ENCODE peak calls at places on chromosomes 5 and 9, in ten cellular contexts. Y, Z, P, A, W, B, X, F, K and L are unnamed samples.
A peak's percentile ranks its signal among the peaks of the same experiment; 100 is the strongest.

GRCh38 chr5:23507278-23507685 is at the start of gene PRDM9:
- DNase-seq in W (no peak), Z (no peak), K (no peak), F (no peak), X (no peak), B (no peak), A (peak; percentile 5), P (peak; percentile 80), Y (no peak), L (no peak)

GRCh38 chr9:38141751-38142150 is 72.7 kb upstream of the SHB start:
- DNase-seq in P (peak; percentile 69), A (no peak), B (no peak), F (peak; percentile 53), W (no peak), X (no peak), Z (no peak), K (no peak), Y (no peak), L (no peak)

GRCh38 chr5:133382661-133383579 is 229.4 kb downstream of the FSTL4 start:
- DNase-seq in P (no peak), K (no peak), F (no peak), X (no peak), Z (peak; percentile 79), A (no peak), B (no peak), W (no peak), Y (no peak), L (no peak)

GRCh38 chr5:146716636-146717035 is 161.9 kb downstream of the PPP2R2B start:
- DNase-seq in Y (no peak), W (no peak), Z (no peak), B (no peak), X (no peak), F (no peak), A (no peak), K (no peak), P (peak; percentile 17), L (no peak)

GRCh38 chr5:172399336-172399735 is 55.0 kb downstream of the SH3PXD2B start:
- DNase-seq in A (no peak), P (no peak), Y (no peak), W (no peak), F (no peak), X (no peak), Z (no peak), K (no peak), B (no peak), L (no peak)

GRCh38 chr5:17005087-17005828 is 69.2 kb upstream of the MYO10 start:
- DNase-seq in A (no peak), K (peak; percentile 34), Y (no peak), X (no peak), W (no peak), P (no peak), Z (no peak), B (no peak), F (no peak), L (no peak)

GRCh38 chr5:133048993-133049725 is 2.7 kb upstream of the HSPA4 start:
- DNase-seq in K (no peak), A (no peak), P (peak; percentile 24), Y (no peak), F (no peak), W (no peak), Z (no peak), B (no peak), X (no peak), L (no peak)

GRCh38 chr5:100896054-100896453 is 7.0 kb downstream of the ST8SIA4 start:
- DNase-seq in F (no peak), B (no peak), Y (no peak), Z (no peak), W (no peak), P (no peak), X (no peak), A (no peak), K (no peak), L (no peak)

GRCh38 chr5:134462761-134463160 is 51.1 kb upstream of the CDKN2AIPNL start:
- DNase-seq in Y (no peak), B (no peak), F (no peak), P (no peak), K (peak; percentile 28), Z (peak; percentile 53), W (no peak), X (no peak), A (no peak), L (no peak)
- TF ChIP-seq CTCF in Y (no peak), B (no peak), F (peak; percentile 17), P (no peak), K (peak; percentile 16), Z (no peak), W (no peak), X (no peak), A (no peak), L (no peak)

DNA sequence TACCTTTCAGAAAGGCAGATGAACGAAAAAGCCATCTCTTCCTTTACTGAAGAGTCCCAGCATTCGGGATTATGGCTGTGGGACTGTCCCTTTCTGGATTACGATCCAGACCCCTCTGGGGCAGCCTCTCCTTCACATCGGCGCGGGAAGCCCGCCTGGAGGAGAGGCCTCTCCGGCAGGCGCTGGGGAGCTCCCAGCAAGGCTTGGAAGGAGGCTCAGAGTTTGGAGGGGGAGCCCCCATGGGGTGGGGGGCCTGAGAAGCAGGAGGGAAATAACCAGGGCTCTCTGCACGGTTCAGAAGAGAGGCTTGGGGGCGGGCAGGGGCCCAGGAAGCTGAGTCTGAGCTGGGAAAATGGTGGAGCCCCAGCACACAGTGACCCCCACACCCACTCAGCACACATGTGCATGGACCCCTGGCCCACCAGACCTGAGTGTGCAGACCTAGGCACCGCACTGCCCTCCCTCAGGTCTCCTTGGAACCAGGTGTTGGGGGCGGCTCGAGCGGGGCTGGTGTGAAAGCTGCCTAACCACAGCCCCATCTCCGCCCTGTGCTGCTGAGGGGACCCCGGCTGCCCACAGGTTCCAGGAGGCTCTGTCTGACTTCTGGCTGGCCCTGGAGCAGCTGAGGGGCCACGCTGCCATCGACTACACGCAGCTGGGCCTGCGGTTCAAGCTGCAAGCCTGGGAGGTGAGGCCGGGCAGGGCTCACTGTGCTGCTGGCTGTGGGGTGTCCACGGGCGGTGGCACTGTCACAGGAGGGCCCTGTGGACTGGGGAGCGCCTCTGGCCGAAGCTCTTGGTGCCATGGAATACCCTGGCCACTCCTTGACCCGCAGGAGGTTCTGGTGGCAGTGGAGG is 4.5 kb downstream of the NOXA1 start:
- DNase-seq in Z (no peak), P (no peak), W (no peak), Y (no peak), F (no peak), B (no peak), K (no peak), X (no peak), A (no peak), L (no peak)
- TF ChIP-seq CTCF in Z (no peak), P (no peak), W (no peak), Y (no peak), F (no peak), B (no peak), K (no peak), X (no peak), A (no peak), L (no peak)

DNA sequence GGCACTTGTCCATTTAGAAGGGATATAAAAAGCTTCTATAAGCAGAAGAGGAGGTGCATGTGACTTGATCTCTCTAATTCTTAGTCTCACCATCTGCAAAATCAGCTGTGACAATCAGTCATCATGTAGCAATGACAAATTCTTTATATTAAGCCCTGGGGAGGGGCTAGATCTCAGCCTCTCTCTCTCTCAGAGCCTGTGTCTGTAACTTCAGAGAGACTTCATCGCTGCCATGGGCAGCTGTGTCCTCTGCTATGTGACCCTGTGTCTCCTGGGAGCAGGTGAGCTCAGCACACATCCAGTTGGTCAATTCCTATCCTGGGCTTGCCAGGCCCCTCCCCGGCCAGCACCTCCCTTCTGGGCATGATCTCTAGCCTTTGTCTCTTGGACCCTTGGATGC is 109.6 kb downstream of the ANKRD18B start:
- DNase-seq in F (no peak), Z (no peak), P (no peak), B (no peak), W (no peak), A (no peak), K (no peak), Y (no peak), X (no peak), L (no peak)
- TF ChIP-seq CTCF in F (no peak), Z (no peak), P (no peak), B (no peak), W (no peak), A (no peak), K (no peak), Y (no peak), X (no peak), L (no peak)

GRCh38 chr5:66720776-66721175 is 124.6 kb downstream of the MAST4 start:
- DNase-seq in B (no peak), X (no peak), K (no peak), Y (no peak), W (no peak), F (no peak), P (no peak), Z (no peak), A (no peak), L (no peak)

GRCh38 chr5:66724336-66724735 is 128.1 kb downstream of the MAST4 start:
- DNase-seq in K (no peak), F (no peak), B (no peak), Y (no peak), A (no peak), P (no peak), Z (no peak), W (no peak), X (no peak), L (no peak)

GRCh38 chr5:66727630-66728029 is 131.4 kb downstream of the MAST4 start:
- DNase-seq in B (no peak), Y (no peak), K (no peak), A (no peak), Z (no peak), X (no peak), P (no peak), W (no peak), F (no peak), L (no peak)

GRCh38 chr5:66722653-66723052 is 126.5 kb downstream of the MAST4 start:
- DNase-seq in W (no peak), B (no peak), P (no peak), X (no peak), A (no peak), K (no peak), Y (no peak), F (no peak), Z (no peak), L (no peak)

GRCh38 chr5:66724740-66725139 is 128.5 kb downstream of the MAST4 start:
- DNase-seq in Y (no peak), A (no peak), F (no peak), B (no peak), K (no peak), W (no peak), Z (no peak), P (no peak), X (no peak), L (no peak)
- TF ChIP-seq CTCF in Y (no peak), A (no peak), F (peak; percentile 41), B (no peak), K (peak; percentile 24), W (no peak), Z (no peak), P (peak; percentile 27), X (no peak), L (no peak)